ENCODE peak calls at places on chromosomes 4 and X, in seven cellular contexts. One of them, this sample, is unnamed.

GRCh38 chrX:154799554-154800348 is 5.5 kb downstream of the MPP1 start:
- DNase-seq in endothelial cell: peak
- DNase-seq in right lobe of liver: peak
- DNase-seq in neural progenitor cell: peak
- DNase-seq in upper lobe of left lung: peak
- DNase-seq in CD8-positive, alpha-beta T cell: no peak
- DNase-seq in foreskin fibroblast: no peak
- DNase-seq in this sample: no peak

GRCh38 chr4:159551268-159551667 is 448.4 kb downstream of the RAPGEF2 start:
- DNase-seq in endothelial cell: no peak
- DNase-seq in right lobe of liver: no peak
- DNase-seq in neural progenitor cell: no peak
- DNase-seq in upper lobe of left lung: no peak
- DNase-seq in CD8-positive, alpha-beta T cell: no peak
- DNase-seq in foreskin fibroblast: no peak
- DNase-seq in this sample: no peak

GRCh38 chrX:108537005-108537404 is 97.4 kb downstream of the COL4A5 start:
- DNase-seq in endothelial cell: peak
- DNase-seq in right lobe of liver: no peak
- DNase-seq in neural progenitor cell: peak
- DNase-seq in upper lobe of left lung: no peak
- DNase-seq in CD8-positive, alpha-beta T cell: no peak
- DNase-seq in foreskin fibroblast: peak
- DNase-seq in this sample: peak

GRCh38 chrX:7985568-7985967 is 58.4 kb upstream of the PNPLA4 start:
- DNase-seq in endothelial cell: no peak
- DNase-seq in right lobe of liver: no peak
- DNase-seq in neural progenitor cell: no peak
- DNase-seq in upper lobe of left lung: no peak
- DNase-seq in CD8-positive, alpha-beta T cell: no peak
- DNase-seq in foreskin fibroblast: peak
- DNase-seq in this sample: peak

GRCh38 chr4:98421106-98421505 is 159.9 kb downstream of the RAP1GDS1 start:
- DNase-seq in endothelial cell: no peak
- DNase-seq in right lobe of liver: no peak
- DNase-seq in neural progenitor cell: no peak
- DNase-seq in upper lobe of left lung: no peak
- DNase-seq in CD8-positive, alpha-beta T cell: no peak
- DNase-seq in foreskin fibroblast: peak
- DNase-seq in this sample: peak

GRCh38 chrX:18026171-18026570 is 165.1 kb upstream of the RAI2 start:
- DNase-seq in endothelial cell: no peak
- DNase-seq in right lobe of liver: no peak
- DNase-seq in neural progenitor cell: no peak
- DNase-seq in upper lobe of left lung: no peak
- DNase-seq in CD8-positive, alpha-beta T cell: no peak
- DNase-seq in foreskin fibroblast: no peak
- DNase-seq in this sample: no peak

GRCh38 chrX:72272868-72273267 is 4.2 kb downstream of the RPS4X start:
- DNase-seq in endothelial cell: no peak
- DNase-seq in right lobe of liver: no peak
- DNase-seq in neural progenitor cell: no peak
- DNase-seq in upper lobe of left lung: no peak
- DNase-seq in CD8-positive, alpha-beta T cell: no peak
- DNase-seq in foreskin fibroblast: no peak
- DNase-seq in this sample: peak

GRCh38 chr4:151226004-151226932 is 50.7 kb upstream of the PRSS48 start:
- DNase-seq in endothelial cell: no peak
- DNase-seq in right lobe of liver: no peak
- DNase-seq in neural progenitor cell: no peak
- DNase-seq in upper lobe of left lung: no peak
- DNase-seq in CD8-positive, alpha-beta T cell: no peak
- DNase-seq in foreskin fibroblast: peak
- DNase-seq in this sample: peak

GRCh38 chr4:102137217-102137616 is 208.1 kb downstream of the SLC39A8 start:
- DNase-seq in endothelial cell: no peak
- DNase-seq in right lobe of liver: no peak
- DNase-seq in neural progenitor cell: no peak
- DNase-seq in upper lobe of left lung: no peak
- DNase-seq in CD8-positive, alpha-beta T cell: no peak
- DNase-seq in foreskin fibroblast: no peak
- DNase-seq in this sample: no peak

GRCh38 chr4:42369489-42369888 is 27.8 kb upstream of the SHISA3 start:
- DNase-seq in endothelial cell: no peak
- DNase-seq in right lobe of liver: no peak
- DNase-seq in neural progenitor cell: no peak
- DNase-seq in upper lobe of left lung: peak
- DNase-seq in CD8-positive, alpha-beta T cell: no peak
- DNase-seq in foreskin fibroblast: no peak
- DNase-seq in this sample: no peak

GRCh38 chrX:154918060-154918483 is 31.9 kb downstream of the F8A1 start:
- DNase-seq in endothelial cell: peak
- DNase-seq in right lobe of liver: peak
- DNase-seq in neural progenitor cell: peak
- DNase-seq in upper lobe of left lung: no peak
- DNase-seq in CD8-positive, alpha-beta T cell: no peak
- DNase-seq in foreskin fibroblast: peak
- DNase-seq in this sample: peak

GRCh38 chr4:87240341-87240740 is 19.9 kb upstream of the KLHL8 start:
- DNase-seq in endothelial cell: no peak
- DNase-seq in right lobe of liver: no peak
- DNase-seq in neural progenitor cell: no peak
- DNase-seq in upper lobe of left lung: no peak
- DNase-seq in CD8-positive, alpha-beta T cell: no peak
- DNase-seq in foreskin fibroblast: no peak
- DNase-seq in this sample: no peak

GRCh38 chr4:25253072-25253447 is 19.2 kb downstream of the PI4K2B start:
- DNase-seq in endothelial cell: no peak
- DNase-seq in right lobe of liver: no peak
- DNase-seq in neural progenitor cell: no peak
- DNase-seq in upper lobe of left lung: no peak
- DNase-seq in CD8-positive, alpha-beta T cell: no peak
- DNase-seq in foreskin fibroblast: no peak
- DNase-seq in this sample: no peak

GRCh38 chr4:137749466-137749865 is 217.2 kb upstream of the PCDH18 start:
- DNase-seq in endothelial cell: no peak
- DNase-seq in right lobe of liver: no peak
- DNase-seq in neural progenitor cell: no peak
- DNase-seq in upper lobe of left lung: no peak
- DNase-seq in CD8-positive, alpha-beta T cell: no peak
- DNase-seq in foreskin fibroblast: no peak
- DNase-seq in this sample: no peak

GRCh38 chrX:140764401-140764919 is 54.9 kb downstream of the LINC00632 start:
- DNase-seq in endothelial cell: peak
- DNase-seq in right lobe of liver: no peak
- DNase-seq in neural progenitor cell: peak
- DNase-seq in upper lobe of left lung: peak
- DNase-seq in CD8-positive, alpha-beta T cell: no peak
- DNase-seq in foreskin fibroblast: peak
- DNase-seq in this sample: peak

GRCh38 chr4:780730-781492 is 45.0 kb downstream of the CPLX1 start:
- DNase-seq in endothelial cell: no peak
- DNase-seq in right lobe of liver: no peak
- DNase-seq in neural progenitor cell: peak
- DNase-seq in upper lobe of left lung: no peak
- DNase-seq in CD8-positive, alpha-beta T cell: no peak
- DNase-seq in foreskin fibroblast: no peak
- DNase-seq in this sample: no peak

GRCh38 chrX:3549442-3549875 is 164.0 kb downstream of the PRKX start:
- DNase-seq in endothelial cell: no peak
- DNase-seq in right lobe of liver: no peak
- DNase-seq in neural progenitor cell: peak
- DNase-seq in upper lobe of left lung: no peak
- DNase-seq in CD8-positive, alpha-beta T cell: no peak
- DNase-seq in foreskin fibroblast: peak
- DNase-seq in this sample: peak

GRCh38 chrX:125150231-125150630 is 169.4 kb upstream of the TEX13C start:
- DNase-seq in endothelial cell: no peak
- DNase-seq in right lobe of liver: no peak
- DNase-seq in neural progenitor cell: no peak
- DNase-seq in upper lobe of left lung: no peak
- DNase-seq in CD8-positive, alpha-beta T cell: no peak
- DNase-seq in foreskin fibroblast: no peak
- DNase-seq in this sample: no peak

GRCh38 chr4:31192372-31192771 is 472.2 kb downstream of the PCDH7 start:
- DNase-seq in endothelial cell: no peak
- DNase-seq in right lobe of liver: no peak
- DNase-seq in neural progenitor cell: no peak
- DNase-seq in upper lobe of left lung: no peak
- DNase-seq in CD8-positive, alpha-beta T cell: no peak
- DNase-seq in foreskin fibroblast: no peak
- DNase-seq in this sample: no peak

GRCh38 chrX:53080628-53081580 is 1.3 kb upstream of the TSPYL2 start:
- DNase-seq in endothelial cell: no peak
- DNase-seq in right lobe of liver: no peak
- DNase-seq in neural progenitor cell: peak
- DNase-seq in upper lobe of left lung: no peak
- DNase-seq in CD8-positive, alpha-beta T cell: no peak
- DNase-seq in foreskin fibroblast: no peak
- DNase-seq in this sample: no peak

GRCh38 chrX:151680805-151681204 is 14.5 kb upstream of the PRRG3 start:
- DNase-seq in endothelial cell: peak
- DNase-seq in right lobe of liver: peak
- DNase-seq in neural progenitor cell: peak
- DNase-seq in upper lobe of left lung: no peak
- DNase-seq in CD8-positive, alpha-beta T cell: peak
- DNase-seq in foreskin fibroblast: no peak
- DNase-seq in this sample: no peak

GRCh38 chr4:148054275-148054674 is 322.4 kb downstream of the ARHGAP10 start:
- DNase-seq in endothelial cell: no peak
- DNase-seq in right lobe of liver: no peak
- DNase-seq in neural progenitor cell: no peak
- DNase-seq in upper lobe of left lung: no peak
- DNase-seq in CD8-positive, alpha-beta T cell: no peak
- DNase-seq in foreskin fibroblast: no peak
- DNase-seq in this sample: no peak

GRCh38 chrX:11864171-11864570 is 106.1 kb downstream of the MSL3 start:
- DNase-seq in endothelial cell: no peak
- DNase-seq in right lobe of liver: no peak
- DNase-seq in neural progenitor cell: no peak
- DNase-seq in upper lobe of left lung: no peak
- DNase-seq in CD8-positive, alpha-beta T cell: no peak
- DNase-seq in foreskin fibroblast: no peak
- DNase-seq in this sample: no peak

DNA sequence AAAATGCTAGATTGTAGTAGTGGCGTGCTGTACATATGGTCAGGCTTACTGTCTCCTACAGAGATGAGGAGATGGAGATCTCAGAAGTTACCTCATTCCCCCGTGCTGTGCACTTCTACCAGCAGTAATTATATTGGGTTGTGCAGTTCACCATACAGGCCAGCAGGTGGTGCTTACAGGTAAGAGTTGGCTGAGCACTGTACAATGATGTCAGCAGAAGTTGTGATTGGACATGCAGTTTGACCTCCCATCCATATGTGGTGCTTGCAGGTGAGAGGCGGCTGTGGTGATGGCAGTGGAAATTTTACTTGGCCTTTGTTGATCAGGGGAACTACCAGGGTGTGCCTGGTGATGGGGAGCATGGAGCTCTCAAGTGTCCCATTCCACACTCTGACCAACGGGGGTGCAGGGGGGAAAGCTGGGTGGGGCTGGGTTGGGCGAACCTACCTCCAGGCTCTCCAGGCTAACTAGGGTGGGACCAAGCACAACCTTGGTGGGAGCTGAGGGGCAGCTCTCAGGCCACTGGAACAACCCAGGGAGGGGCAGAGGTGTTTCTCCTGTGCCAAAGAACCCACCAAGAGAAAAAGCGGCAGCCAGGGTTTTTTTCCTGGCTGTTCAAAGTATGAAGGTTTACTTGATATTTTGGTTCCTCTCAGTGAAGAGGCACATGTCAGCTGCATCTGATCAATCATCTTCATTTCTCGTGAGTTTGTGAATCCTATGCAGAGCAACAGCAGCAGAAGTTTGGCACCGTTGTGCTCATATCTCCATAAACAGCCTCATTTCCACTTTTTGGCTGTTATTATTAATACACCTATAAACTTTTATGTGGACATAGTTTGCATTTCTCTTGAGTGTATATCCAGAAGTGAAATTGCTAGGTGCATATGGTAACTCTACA is 73.8 kb upstream of the FREM3 start:
- DNase-seq in endothelial cell: peak
- DNase-seq in right lobe of liver: no peak
- DNase-seq in neural progenitor cell: peak
- DNase-seq in upper lobe of left lung: no peak
- DNase-seq in CD8-positive, alpha-beta T cell: peak
- DNase-seq in foreskin fibroblast: peak
- DNase-seq in this sample: peak
- TF ChIP-seq CTCF in endothelial cell: peak
- TF ChIP-seq CTCF in right lobe of liver: peak
- TF ChIP-seq CTCF in neural progenitor cell: peak
- TF ChIP-seq CTCF in upper lobe of left lung: peak
- TF ChIP-seq CTCF in CD8-positive, alpha-beta T cell: peak
- TF ChIP-seq CTCF in foreskin fibroblast: peak
- TF ChIP-seq CTCF in this sample: peak

DNA sequence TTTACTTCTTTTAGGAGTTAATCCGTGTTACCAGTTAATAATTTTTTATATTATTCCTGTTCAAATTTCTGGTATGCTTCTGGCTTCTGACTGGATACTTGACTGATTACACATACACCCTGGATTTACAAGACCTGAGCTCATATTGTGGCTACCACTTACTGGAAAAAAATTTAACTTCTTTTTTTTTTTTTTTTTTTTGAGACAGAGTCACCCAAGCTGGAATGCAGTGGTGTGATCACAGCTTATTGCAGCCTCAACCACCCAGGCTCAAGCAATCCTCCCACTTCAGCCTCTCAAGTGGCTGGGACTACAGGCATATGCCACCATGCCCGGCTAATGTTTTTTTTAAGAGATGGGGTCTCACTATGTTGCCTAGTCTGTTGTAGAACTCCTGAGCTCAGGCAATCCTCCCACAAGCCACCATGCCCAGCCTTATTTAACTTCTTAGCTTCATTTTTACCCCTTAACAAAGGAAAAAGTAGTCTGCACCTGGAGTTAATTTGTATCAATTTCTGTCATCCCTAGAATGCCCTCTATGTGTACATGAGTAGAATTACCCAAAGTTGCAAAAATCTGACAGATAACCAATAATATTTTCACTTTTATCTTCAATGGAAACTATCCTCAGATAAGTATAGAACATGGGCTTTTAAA is 50.3 kb downstream of the TMEM165 start:
- DNase-seq in endothelial cell: no peak
- DNase-seq in right lobe of liver: no peak
- DNase-seq in neural progenitor cell: no peak
- DNase-seq in upper lobe of left lung: no peak
- DNase-seq in CD8-positive, alpha-beta T cell: no peak
- DNase-seq in foreskin fibroblast: peak
- DNase-seq in this sample: peak
- TF ChIP-seq CTCF in endothelial cell: no peak
- TF ChIP-seq CTCF in right lobe of liver: no peak
- TF ChIP-seq CTCF in neural progenitor cell: no peak
- TF ChIP-seq CTCF in upper lobe of left lung: no peak
- TF ChIP-seq CTCF in CD8-positive, alpha-beta T cell: no peak
- TF ChIP-seq CTCF in foreskin fibroblast: no peak
- TF ChIP-seq CTCF in this sample: peak

GRCh38 chrX:32778965-32779364 is 432.4 kb downstream of the DMD start:
- DNase-seq in endothelial cell: no peak
- DNase-seq in right lobe of liver: no peak
- DNase-seq in neural progenitor cell: no peak
- DNase-seq in upper lobe of left lung: no peak
- DNase-seq in CD8-positive, alpha-beta T cell: no peak
- DNase-seq in foreskin fibroblast: no peak
- DNase-seq in this sample: no peak
- TF ChIP-seq CTCF in endothelial cell: no peak
- TF ChIP-seq CTCF in right lobe of liver: no peak
- TF ChIP-seq CTCF in neural progenitor cell: no peak
- TF ChIP-seq CTCF in upper lobe of left lung: no peak
- TF ChIP-seq CTCF in CD8-positive, alpha-beta T cell: no peak
- TF ChIP-seq CTCF in foreskin fibroblast: no peak
- TF ChIP-seq CTCF in this sample: no peak

GRCh38 chr4:175421506-175421905 is 390.6 kb downstream of the GPM6A start:
- DNase-seq in endothelial cell: no peak
- DNase-seq in right lobe of liver: no peak
- DNase-seq in neural progenitor cell: no peak
- DNase-seq in upper lobe of left lung: no peak
- DNase-seq in CD8-positive, alpha-beta T cell: no peak
- DNase-seq in foreskin fibroblast: no peak
- DNase-seq in this sample: peak
- TF ChIP-seq CTCF in endothelial cell: no peak
- TF ChIP-seq CTCF in right lobe of liver: no peak
- TF ChIP-seq CTCF in neural progenitor cell: no peak
- TF ChIP-seq CTCF in upper lobe of left lung: no peak
- TF ChIP-seq CTCF in CD8-positive, alpha-beta T cell: no peak
- TF ChIP-seq CTCF in foreskin fibroblast: no peak
- TF ChIP-seq CTCF in this sample: peak